ENCODE peak calls at places on chromosomes 4 and X, in five cellular contexts. One of them, this sample, is unnamed.

GRCh38 chrX:38275615-38276014 is 51.7 kb downstream of the RPGR start:
- DNase-seq in dorsolateral prefrontal cortex: no peak
- DNase-seq in endodermal cell: no peak
- DNase-seq in RCC 7860: peak
- DNase-seq in IMR-90: peak
- DNase-seq in this sample: no peak

GRCh38 chr4:27357283-27357682 is 496.6 kb downstream of the STIM2 start:
- DNase-seq in dorsolateral prefrontal cortex: no peak
- DNase-seq in endodermal cell: no peak
- DNase-seq in RCC 7860: no peak
- DNase-seq in IMR-90: no peak
- DNase-seq in this sample: no peak

GRCh38 chr4:152680988-152681731 is 1.4 kb upstream of the TMEM154 start:
- DNase-seq in dorsolateral prefrontal cortex: no peak
- DNase-seq in endodermal cell: peak
- DNase-seq in RCC 7860: peak
- DNase-seq in IMR-90: peak
- DNase-seq in this sample: no peak

GRCh38 chrX:45667666-45668065 is 467.0 kb upstream of the DIPK2B start:
- DNase-seq in dorsolateral prefrontal cortex: no peak
- DNase-seq in endodermal cell: no peak
- DNase-seq in RCC 7860: no peak
- DNase-seq in IMR-90: peak
- DNase-seq in this sample: no peak

GRCh38 chr4:173370130-173370476 is 651 bp upstream of the SAP30 start:
- DNase-seq in dorsolateral prefrontal cortex: no peak
- DNase-seq in endodermal cell: no peak
- DNase-seq in RCC 7860: no peak
- DNase-seq in IMR-90: no peak
- DNase-seq in this sample: no peak

GRCh38 chr4:52718123-52718522 is 33.1 kb downstream of the ERVMER34-1 start:
- DNase-seq in dorsolateral prefrontal cortex: no peak
- DNase-seq in endodermal cell: no peak
- DNase-seq in RCC 7860: peak
- DNase-seq in IMR-90: peak
- DNase-seq in this sample: no peak

GRCh38 chr4:37471971-37472370 is 214.2 kb downstream of the RELL1 start:
- DNase-seq in dorsolateral prefrontal cortex: no peak
- DNase-seq in endodermal cell: no peak
- DNase-seq in RCC 7860: peak
- DNase-seq in IMR-90: no peak
- DNase-seq in this sample: no peak

GRCh38 chrX:78329486-78329885 is 2.1 kb upstream of the CYSLTR1 start:
- DNase-seq in dorsolateral prefrontal cortex: no peak
- DNase-seq in endodermal cell: no peak
- DNase-seq in RCC 7860: no peak
- DNase-seq in IMR-90: no peak
- DNase-seq in this sample: no peak

GRCh38 chr4:113223001-113223400 is 173.5 kb downstream of the ANK2 start:
- DNase-seq in dorsolateral prefrontal cortex: no peak
- DNase-seq in endodermal cell: no peak
- DNase-seq in RCC 7860: no peak
- DNase-seq in IMR-90: peak
- DNase-seq in this sample: no peak